ENCODE peak calls at places on chromosomes 3 and 15, in six cellular contexts. U is IMR-90, D is mesendoderm, V is H1, P is H9, F is mesenchymal stem cell. Z is an unnamed sample.
A peak's percentile ranks its signal among the peaks of the same experiment; 100 is the strongest.

GRCh38 chr3:94395851-94396250 is 333.0 kb downstream of the NSUN3 start:
- DNase-seq in F (no peak), U (no peak), D (no peak), P (no peak), V (no peak), Z (no peak)

GRCh38 chr3:142660904-142661303 is 62.9 kb upstream of the TRPC1 start:
- DNase-seq in U (no peak), V (no peak), P (no peak), F (no peak), D (no peak), Z (no peak)

GRCh38 chr3:16810593-16811367 is 74.0 kb upstream of the PLCL2 start:
- DNase-seq in F (no peak), D (peak; percentile 14), V (no peak), U (no peak), P (no peak), Z (no peak)

GRCh38 chr3:134609821-134610454 is 40.9 kb downstream of the KY start:
- DNase-seq in F (no peak), D (no peak), V (no peak), P (no peak), U (no peak), Z (no peak)

GRCh38 chr3:55309336-55309735 is 177.8 kb downstream of the WNT5A start:
- DNase-seq in P (no peak), F (peak; percentile 20), V (no peak), D (no peak), U (peak; percentile 70), Z (no peak)

GRCh38 chr15:44317423-44317822 is 28.9 kb downstream of the GOLM2 start:
- DNase-seq in U (no peak), F (no peak), V (no peak), P (no peak), D (peak; percentile 14), Z (no peak)

GRCh38 chr15:39908186-39908585 is 11.9 kb downstream of the GPR176 start:
- DNase-seq in U (peak; percentile 96), V (no peak), D (no peak), F (peak; percentile 91), P (no peak), Z (no peak)

GRCh38 chr3:7282988-7283387 is 422.1 kb downstream of the GRM7 start:
- DNase-seq in V (no peak), D (no peak), U (no peak), F (peak; percentile 51), P (no peak), Z (no peak)

GRCh38 chr3:135736740-135737139 is 228.8 kb upstream of the PPP2R3A start:
- DNase-seq in P (peak; percentile 76), U (peak; percentile 5), D (peak; percentile 82), F (no peak), V (peak; percentile 39), Z (no peak)

GRCh38 chr3:138219255-138219654 is 32.2 kb downstream of the ARMC8 start:
- DNase-seq in F (no peak), V (no peak), U (no peak), P (no peak), D (peak; percentile 33), Z (no peak)

GRCh38 chr3:132695006-132695405 is 27.2 kb downstream of the NPHP3 start:
- DNase-seq in U (no peak), P (no peak), F (no peak), D (no peak), V (no peak), Z (no peak)

GRCh38 chr3:122497425-122497824 is 17.3 kb downstream of the KPNA1 start:
- DNase-seq in D (no peak), P (no peak), V (no peak), U (peak; percentile 91), F (peak; percentile 90), Z (no peak)

GRCh38 chr3:11626084-11626463 is 17.6 kb downstream of the VGLL4 start:
- DNase-seq in F (no peak), V (no peak), P (no peak), D (no peak), U (no peak), Z (no peak)

GRCh38 chr15:44541282-44541958 is 4.5 kb downstream of the EIF3J start:
- DNase-seq in V (no peak), D (no peak), F (peak; percentile 78), U (peak; percentile 90), P (no peak), Z (no peak)

GRCh38 chr15:78170848-78171773 is 21.9 kb downstream of the IDH3A start:
- DNase-seq in U (no peak), D (no peak), F (no peak), P (no peak), V (no peak), Z (no peak)
- H2BK15ac ChIP-seq in U (no peak overlapping the region), D (no peak overlapping the region), F (no peak overlapping the region), P (no peak overlapping the region), V (no peak overlapping the region), Z (no peak overlapping the region)

DNA sequence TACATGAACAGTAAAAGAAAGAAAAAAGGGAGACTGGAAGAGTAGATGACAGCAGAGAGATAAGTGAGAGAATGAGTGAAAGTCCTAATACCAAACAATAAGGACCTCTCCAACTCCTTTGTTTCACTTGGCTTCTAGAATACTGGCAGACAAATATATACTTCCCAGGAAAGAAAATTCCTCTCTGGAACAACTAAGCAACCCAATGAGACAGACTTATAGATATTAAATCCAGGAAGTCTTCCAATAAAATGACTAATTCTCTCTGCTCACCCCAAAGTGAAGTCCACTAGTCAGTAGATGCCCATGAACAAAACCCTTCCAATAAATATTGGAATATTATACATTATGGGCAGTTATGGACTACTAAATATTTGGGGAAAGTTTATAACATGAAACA is 114.2 kb downstream of the NEDD4 start:
- DNase-seq in V (no peak), U (peak; percentile 55), F (no peak), D (no peak), P (no peak), Z (no peak)
- H2BK15ac ChIP-seq in V (no peak overlapping the region), U (no peak overlapping the region), F (no peak overlapping the region), D (no peak overlapping the region), P (no peak overlapping the region), Z (no peak overlapping the region)

GRCh38 chr3:152638707-152639450 is 196.1 kb upstream of the P2RY1 start:
- DNase-seq in V (no peak), P (no peak), U (no peak), F (no peak), D (no peak), Z (no peak)

GRCh38 chr3:152638217-152638616 is 196.7 kb upstream of the P2RY1 start:
- DNase-seq in P (no peak), U (no peak), F (no peak), D (no peak), V (no peak), Z (no peak)

GRCh38 chr3:152636651-152637050 is 198.3 kb upstream of the P2RY1 start:
- DNase-seq in P (no peak), D (no peak), U (no peak), F (no peak), V (no peak), Z (no peak)

GRCh38 chr3:152629363-152630122 is 205.4 kb upstream of the P2RY1 start:
- DNase-seq in D (no peak), P (no peak), F (no peak), U (no peak), V (no peak), Z (no peak)

DNA sequence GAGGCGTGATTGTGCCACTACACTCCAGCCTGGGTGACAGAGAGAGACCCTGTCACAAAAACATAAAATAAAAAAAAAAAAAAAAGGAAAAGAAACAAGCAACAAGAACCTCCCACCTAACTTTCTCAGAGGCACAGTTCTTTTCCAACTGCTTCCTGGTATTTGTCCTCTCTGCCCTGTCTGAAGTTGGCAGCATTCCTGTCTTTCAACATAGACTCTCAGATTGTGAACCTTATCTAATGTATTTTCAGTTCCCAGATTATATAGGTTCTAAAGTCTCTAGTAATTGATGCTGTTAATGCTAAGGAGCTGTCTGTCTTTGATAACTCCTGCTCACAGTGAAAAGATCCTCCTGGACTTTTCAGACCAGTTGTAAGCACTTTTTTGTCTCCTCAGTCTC is 199.6 kb upstream of the P2RY1 start:
- DNase-seq in V (no peak), F (no peak), U (no peak), P (no peak), D (no peak), Z (no peak)
- H2BK15ac ChIP-seq in V (no peak overlapping the region), F (no peak overlapping the region), U (no peak overlapping the region), P (no peak overlapping the region), D (peak overlapping the region; percentile 57), Z (no peak overlapping the region)

GRCh38 chr3:160616721-160617120 is 51.4 kb upstream of the KPNA4 start:
- DNase-seq in D (no peak), V (no peak), F (peak; percentile 42), U (peak; percentile 71), P (no peak), Z (no peak)
- H2BK15ac ChIP-seq in D (no peak overlapping the region), V (no peak overlapping the region), F (no peak overlapping the region), U (no peak overlapping the region), P (no peak overlapping the region), Z (no peak overlapping the region)

GRCh38 chr3:188037116-188037718 is 116.7 kb upstream of the LPP start:
- DNase-seq in U (peak; percentile 45), V (no peak), D (peak; percentile 91), F (peak; percentile 54), P (peak; percentile 61), Z (no peak)
- H2BK15ac ChIP-seq in U (no peak overlapping the region), V (no peak overlapping the region), D (no peak overlapping the region), F (no peak overlapping the region), P (no peak overlapping the region), Z (no peak overlapping the region)

DNA sequence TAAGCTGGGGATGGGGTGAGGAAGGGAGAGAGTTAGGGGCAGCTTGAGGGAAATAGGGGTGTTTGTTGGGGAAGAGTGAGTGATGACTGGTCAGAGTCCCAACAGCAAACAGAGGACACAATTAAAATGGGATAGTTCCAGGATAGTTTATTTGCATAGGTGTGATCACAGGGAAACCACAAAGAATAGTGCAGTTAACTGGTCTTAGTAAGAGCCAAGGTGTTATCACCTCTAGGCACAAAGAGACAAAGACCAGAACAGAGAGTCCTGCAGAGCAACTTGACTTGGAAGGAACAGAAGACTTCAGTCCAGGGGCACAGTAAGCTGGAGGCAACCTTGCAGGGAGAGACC is 42.1 kb upstream of the DLG1 start:
- DNase-seq in P (no peak), F (no peak), U (no peak), D (peak; percentile 38), V (no peak), Z (no peak)
- H2BK15ac ChIP-seq in P (no peak overlapping the region), F (no peak overlapping the region), U (no peak overlapping the region), D (no peak overlapping the region), V (no peak overlapping the region), Z (no peak overlapping the region)

DNA sequence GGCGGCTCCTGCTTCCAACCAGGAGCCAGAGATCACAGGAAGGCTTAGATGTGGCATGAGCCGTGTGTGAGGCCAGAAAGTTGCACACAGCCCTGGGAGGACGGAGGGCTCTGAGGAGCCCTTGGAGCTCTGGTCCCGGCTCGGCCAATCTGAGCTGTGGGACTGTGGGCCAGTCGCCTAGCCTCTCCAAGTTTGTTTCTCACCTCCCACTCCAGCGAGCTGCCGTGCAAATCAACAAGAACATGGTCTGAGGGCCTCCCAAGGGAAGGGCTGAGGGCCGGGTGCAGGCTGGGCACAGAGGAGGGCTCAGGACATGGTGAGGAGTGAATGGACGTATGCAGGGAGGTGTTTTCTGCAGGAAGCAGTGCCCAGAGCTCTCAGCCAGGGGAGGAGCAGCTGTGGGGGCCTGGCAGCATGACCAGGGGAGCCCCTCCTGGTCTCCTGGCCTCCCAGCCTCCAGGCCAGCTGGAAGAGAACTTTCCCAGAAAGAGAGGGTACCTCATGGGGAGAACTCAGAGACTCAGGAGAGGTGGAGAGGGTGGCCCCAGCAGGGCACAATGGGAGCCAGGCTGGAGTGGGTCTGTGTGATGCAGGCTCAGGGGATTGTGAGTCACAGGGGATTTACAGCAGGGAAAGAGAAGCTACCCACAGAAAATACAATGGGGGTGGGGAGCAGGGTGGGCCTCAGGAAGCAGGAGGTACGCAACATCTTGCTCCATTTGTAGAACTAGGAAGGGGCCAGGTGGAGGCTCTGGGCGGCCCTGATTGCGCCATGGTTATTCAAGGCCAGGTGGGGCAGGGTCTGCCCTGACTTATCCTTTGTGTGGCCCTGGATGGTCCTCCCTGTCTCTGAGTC is 24.8 kb downstream of the PSTPIP1 start:
- DNase-seq in P (no peak), F (peak; percentile 41), U (peak; percentile 60), D (no peak), V (no peak), Z (no peak)
- H2BK15ac ChIP-seq in P (no peak overlapping the region), F (no peak overlapping the region), U (peak overlapping the region; percentile 49), D (no peak overlapping the region), V (no peak overlapping the region), Z (peak overlapping the region; percentile 38)